ENCODE peak calls at places on chromosome 11, in six cellular contexts. One of them, this sample, is unnamed.

GRCh38 chr11:76607431-76607830 is 63.1 kb downstream of the LRRC32 start:
- DNase-seq in sigmoid colon: no peak
- DNase-seq in A549: no peak
- DNase-seq in K562: no peak
- DNase-seq in ovary: no peak
- DNase-seq in suprapubic skin: no peak
- DNase-seq in this sample: no peak

GRCh38 chr11:47152126-47152952 is 24.3 kb downstream of the ARFGAP2 start:
- DNase-seq in sigmoid colon: no peak
- DNase-seq in A549: no peak
- DNase-seq in K562: no peak
- DNase-seq in ovary: peak; percentile 32
- DNase-seq in suprapubic skin: no peak
- DNase-seq in this sample: no peak

GRCh38 chr11:63783925-63784592 is 15.5 kb upstream of the ZFTA start:
- DNase-seq in sigmoid colon: no peak
- DNase-seq in A549: no peak
- DNase-seq in K562: no peak
- DNase-seq in ovary: no peak
- DNase-seq in suprapubic skin: no peak
- DNase-seq in this sample: no peak

GRCh38 chr11:44708063-44708462 is 18.7 kb upstream of the TSPAN18 start:
- DNase-seq in sigmoid colon: no peak
- DNase-seq in A549: no peak
- DNase-seq in K562: no peak
- DNase-seq in ovary: no peak
- DNase-seq in suprapubic skin: no peak
- DNase-seq in this sample: peak; percentile 43

GRCh38 chr11:33899383-33900037 is 7.6 kb upstream of the LMO2 start:
- DNase-seq in sigmoid colon: peak; percentile 92
- DNase-seq in A549: peak; percentile 31
- DNase-seq in K562: peak; percentile 57
- DNase-seq in ovary: peak; percentile 55
- DNase-seq in suprapubic skin: peak; percentile 93
- DNase-seq in this sample: peak; percentile 60

GRCh38 chr11:64298966-64299846 is 952 bp upstream of the CATSPERZ start:
- DNase-seq in sigmoid colon: peak; percentile 88
- DNase-seq in A549: no peak
- DNase-seq in K562: no peak
- DNase-seq in ovary: peak; percentile 78
- DNase-seq in suprapubic skin: no peak
- DNase-seq in this sample: peak; percentile 53

GRCh38 chr11:10066441-10066840 is 227.6 kb downstream of the SBF2 start:
- DNase-seq in sigmoid colon: no peak
- DNase-seq in A549: peak; percentile 21
- DNase-seq in K562: no peak
- DNase-seq in ovary: no peak
- DNase-seq in suprapubic skin: no peak
- DNase-seq in this sample: no peak

GRCh38 chr11:14539867-14540475 is 19.8 kb upstream of the PSMA1 start:
- DNase-seq in sigmoid colon: no peak
- DNase-seq in A549: no peak
- DNase-seq in K562: no peak
- DNase-seq in ovary: no peak
- DNase-seq in suprapubic skin: no peak
- DNase-seq in this sample: no peak

GRCh38 chr11:6596237-6596877 is 7.1 kb downstream of the RRP8 start:
- DNase-seq in sigmoid colon: peak; percentile 65
- DNase-seq in A549: no peak
- DNase-seq in K562: no peak
- DNase-seq in ovary: no peak
- DNase-seq in suprapubic skin: no peak
- DNase-seq in this sample: peak; percentile 3

GRCh38 chr11:58711832-58712231 is 19.9 kb downstream of the GLYAT start:
- DNase-seq in sigmoid colon: no peak
- DNase-seq in A549: no peak
- DNase-seq in K562: no peak
- DNase-seq in ovary: no peak
- DNase-seq in suprapubic skin: no peak
- DNase-seq in this sample: no peak

GRCh38 chr11:113440816-113441215 is 34.4 kb downstream of the DRD2 start:
- DNase-seq in sigmoid colon: no peak
- DNase-seq in A549: no peak
- DNase-seq in K562: no peak
- DNase-seq in ovary: no peak
- DNase-seq in suprapubic skin: no peak
- DNase-seq in this sample: no peak

GRCh38 chr11:118565062-118565461 is 669 bp downstream of the IFT46 start:
- DNase-seq in sigmoid colon: no peak
- DNase-seq in A549: no peak
- DNase-seq in K562: no peak
- DNase-seq in ovary: no peak
- DNase-seq in suprapubic skin: no peak
- DNase-seq in this sample: no peak

GRCh38 chr11:12901272-12901671 is 107.8 kb upstream of the RASSF10 start:
- DNase-seq in sigmoid colon: no peak
- DNase-seq in A549: no peak
- DNase-seq in K562: no peak
- DNase-seq in ovary: no peak
- DNase-seq in suprapubic skin: no peak
- DNase-seq in this sample: no peak

GRCh38 chr11:26243426-26243825 is 88.5 kb upstream of the ANO3 start:
- DNase-seq in sigmoid colon: no peak
- DNase-seq in A549: no peak
- DNase-seq in K562: no peak
- DNase-seq in ovary: no peak
- DNase-seq in suprapubic skin: no peak
- DNase-seq in this sample: no peak

GRCh38 chr11:63870351-63871197 is 31.7 kb downstream of the MARK2 start:
- DNase-seq in sigmoid colon: no peak
- DNase-seq in A549: no peak
- DNase-seq in K562: no peak
- DNase-seq in ovary: no peak
- DNase-seq in suprapubic skin: no peak
- DNase-seq in this sample: no peak

GRCh38 chr11:73236205-73236765 is 18.2 kb downstream of the P2RY2 start:
- DNase-seq in sigmoid colon: peak; percentile 36
- DNase-seq in A549: no peak
- DNase-seq in K562: no peak
- DNase-seq in ovary: peak; percentile 30
- DNase-seq in suprapubic skin: no peak
- DNase-seq in this sample: no peak

GRCh38 chr11:73239571-73240189 is 21.6 kb downstream of the P2RY2 start:
- DNase-seq in sigmoid colon: peak; percentile 25
- DNase-seq in A549: no peak
- DNase-seq in K562: no peak
- DNase-seq in ovary: no peak
- DNase-seq in suprapubic skin: no peak
- DNase-seq in this sample: no peak

GRCh38 chr11:73236879-73237278 is 18.8 kb downstream of the P2RY2 start:
- DNase-seq in sigmoid colon: no peak
- DNase-seq in A549: peak; percentile 63
- DNase-seq in K562: peak; percentile 54
- DNase-seq in ovary: peak; percentile 38
- DNase-seq in suprapubic skin: no peak
- DNase-seq in this sample: peak; percentile 50

GRCh38 chr11:73239111-73239521 is 21.0 kb downstream of the P2RY2 start:
- DNase-seq in sigmoid colon: peak; percentile 56
- DNase-seq in A549: no peak
- DNase-seq in K562: no peak
- DNase-seq in ovary: peak; percentile 21
- DNase-seq in suprapubic skin: no peak
- DNase-seq in this sample: no peak

GRCh38 chr11:73237471-73238290 is 19.6 kb downstream of the P2RY2 start:
- DNase-seq in sigmoid colon: peak; percentile 44
- DNase-seq in A549: no peak
- DNase-seq in K562: no peak
- DNase-seq in ovary: peak; percentile 33
- DNase-seq in suprapubic skin: no peak
- DNase-seq in this sample: no peak
- TF ChIP-seq EP300 in sigmoid colon: no peak
- TF ChIP-seq EP300 in A549: no peak
- TF ChIP-seq EP300 in K562: no peak
- TF ChIP-seq EP300 in ovary: no peak
- TF ChIP-seq EP300 in suprapubic skin: no peak
- TF ChIP-seq EP300 in this sample: no peak

GRCh38 chr11:75270896-75271415 is 30.4 kb downstream of the TPBGL start:
- DNase-seq in sigmoid colon: peak; percentile 59
- DNase-seq in A549: peak; percentile 37
- DNase-seq in K562: no peak
- DNase-seq in ovary: peak; percentile 40
- DNase-seq in suprapubic skin: no peak
- DNase-seq in this sample: no peak

GRCh38 chr11:75271730-75272129 is 31.2 kb downstream of the TPBGL start:
- DNase-seq in sigmoid colon: peak; percentile 53
- DNase-seq in A549: no peak
- DNase-seq in K562: no peak
- DNase-seq in ovary: no peak
- DNase-seq in suprapubic skin: no peak
- DNase-seq in this sample: no peak

GRCh38 chr11:75272821-75273301 is 32.3 kb downstream of the TPBGL start:
- DNase-seq in sigmoid colon: peak; percentile 52
- DNase-seq in A549: no peak
- DNase-seq in K562: no peak
- DNase-seq in ovary: peak; percentile 23
- DNase-seq in suprapubic skin: no peak
- DNase-seq in this sample: no peak

GRCh38 chr11:75273331-75273988 is 32.9 kb downstream of the TPBGL start:
- DNase-seq in sigmoid colon: peak; percentile 56
- DNase-seq in A549: no peak
- DNase-seq in K562: no peak
- DNase-seq in ovary: peak; percentile 21
- DNase-seq in suprapubic skin: no peak
- DNase-seq in this sample: no peak

DNA sequence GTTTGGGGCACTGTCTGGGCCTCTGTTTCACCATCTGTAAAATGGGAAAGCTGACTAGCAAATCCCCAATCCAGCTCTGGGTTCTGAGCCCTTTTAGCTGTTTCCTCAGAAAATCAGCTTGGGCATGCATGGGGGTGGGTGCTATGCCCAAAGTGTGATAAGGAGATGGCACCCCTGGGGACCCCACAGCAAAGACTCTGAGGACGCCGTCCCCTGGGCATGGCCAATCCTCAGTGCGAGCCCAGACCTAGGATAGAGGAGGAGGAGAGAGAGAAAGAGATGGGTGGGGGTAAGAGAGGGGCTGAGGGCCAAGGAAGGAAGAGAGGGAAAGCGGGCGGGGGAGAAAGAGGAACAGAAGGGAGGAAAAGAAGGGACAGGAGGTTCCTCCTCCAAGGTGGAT is 31.8 kb downstream of the TPBGL start:
- DNase-seq in sigmoid colon: peak; percentile 18
- DNase-seq in A549: no peak
- DNase-seq in K562: no peak
- DNase-seq in ovary: peak; percentile 16
- DNase-seq in suprapubic skin: no peak
- DNase-seq in this sample: no peak
- H3K4me1 ChIP-seq in sigmoid colon: no peaks in the 10 kb centered on the region
- H3K4me1 ChIP-seq in A549: no peaks in the 10 kb centered on the region
- H3K4me1 ChIP-seq in K562: peaks cover 6% of the 10 kb centered on the region
- H3K4me1 ChIP-seq in ovary: no peaks in the 10 kb centered on the region
- H3K4me1 ChIP-seq in suprapubic skin: peaks cover 5% of the 10 kb centered on the region
- H3K4me1 ChIP-seq in this sample: peaks cover 8% of the 10 kb centered on the region

GRCh38 chr11:94883878-94884277 is 89.5 kb downstream of the CWC15 start:
- DNase-seq in sigmoid colon: no peak
- DNase-seq in A549: no peak
- DNase-seq in K562: no peak
- DNase-seq in ovary: no peak
- DNase-seq in suprapubic skin: no peak
- DNase-seq in this sample: no peak
- H3K4me3 ChIP-seq in sigmoid colon: no peak overlapping the region
- H3K4me3 ChIP-seq in A549: no peak overlapping the region
- H3K4me3 ChIP-seq in K562: no peak overlapping the region
- H3K4me3 ChIP-seq in ovary: no peak overlapping the region
- H3K4me3 ChIP-seq in suprapubic skin: no peak overlapping the region
- H3K4me3 ChIP-seq in this sample: no peak overlapping the region

GRCh38 chr11:108752297-108752751 is 87.5 kb downstream of the DDX10 start:
- DNase-seq in sigmoid colon: no peak
- DNase-seq in A549: no peak
- DNase-seq in K562: no peak
- DNase-seq in ovary: no peak
- DNase-seq in suprapubic skin: no peak
- DNase-seq in this sample: no peak
- TF ChIP-seq EP300 in sigmoid colon: no peak
- TF ChIP-seq EP300 in A549: no peak
- TF ChIP-seq EP300 in K562: no peak
- TF ChIP-seq EP300 in ovary: no peak
- TF ChIP-seq EP300 in suprapubic skin: no peak
- TF ChIP-seq EP300 in this sample: no peak

DNA sequence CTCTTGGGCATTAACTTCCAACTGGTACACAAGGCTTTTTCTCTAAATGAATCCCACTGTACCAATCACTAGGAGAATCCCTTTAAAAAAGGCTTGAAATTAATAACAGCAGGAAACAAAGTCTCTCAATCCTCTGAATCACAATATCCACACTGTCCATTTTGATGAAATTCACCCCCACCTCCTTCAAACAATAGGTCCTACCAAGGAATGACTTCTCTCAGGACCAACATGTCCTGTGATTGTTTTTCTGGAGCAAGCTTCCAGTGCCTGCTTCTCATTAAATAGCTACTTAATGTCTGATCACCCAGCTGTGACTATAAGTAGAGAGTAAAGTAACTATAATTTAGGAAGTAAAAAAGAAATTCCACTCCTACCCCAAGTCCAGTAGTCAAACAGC is 13.1 kb downstream of the NUMA1 start:
- DNase-seq in sigmoid colon: no peak
- DNase-seq in A549: no peak
- DNase-seq in K562: no peak
- DNase-seq in ovary: no peak
- DNase-seq in suprapubic skin: no peak
- DNase-seq in this sample: no peak
- H3K4me1 ChIP-seq in sigmoid colon: peaks cover 59% of the 10 kb centered on the region
- H3K4me1 ChIP-seq in A549: peaks cover 47% of the 10 kb centered on the region
- H3K4me1 ChIP-seq in K562: peaks cover 3% of the 10 kb centered on the region
- H3K4me1 ChIP-seq in ovary: peaks cover 8% of the 10 kb centered on the region
- H3K4me1 ChIP-seq in suprapubic skin: peaks cover 58% of the 10 kb centered on the region
- H3K4me1 ChIP-seq in this sample: peaks cover 23% of the 10 kb centered on the region

DNA sequence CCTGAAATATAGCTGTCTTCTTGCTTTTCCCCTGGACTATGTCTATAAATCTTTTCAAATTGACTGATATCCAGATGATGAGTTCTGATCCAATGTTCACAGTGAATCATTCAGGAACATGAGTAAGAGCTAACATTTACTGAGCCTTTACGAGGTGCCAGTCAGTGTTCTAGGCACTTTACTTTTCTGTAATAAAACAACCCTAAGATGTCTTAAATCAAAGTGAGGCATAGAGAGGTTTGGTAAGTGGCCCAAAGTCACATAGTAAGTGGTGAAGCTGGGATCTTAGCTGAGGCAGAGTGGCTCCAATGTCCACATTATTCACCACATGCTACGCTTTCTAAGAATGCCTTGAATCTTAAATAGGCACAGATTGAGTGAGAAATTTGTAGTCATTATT is 79.9 kb upstream of the OR4C15 start:
- DNase-seq in sigmoid colon: no peak
- DNase-seq in A549: no peak
- DNase-seq in K562: no peak
- DNase-seq in ovary: no peak
- DNase-seq in suprapubic skin: no peak
- DNase-seq in this sample: no peak
- H3K4me3 ChIP-seq in sigmoid colon: no peak overlapping the region
- H3K4me3 ChIP-seq in A549: no peak overlapping the region
- H3K4me3 ChIP-seq in K562: no peak overlapping the region
- H3K4me3 ChIP-seq in ovary: no peak overlapping the region
- H3K4me3 ChIP-seq in suprapubic skin: no peak overlapping the region
- H3K4me3 ChIP-seq in this sample: no peak overlapping the region

GRCh38 chr11:41536001-41536568 is 76.6 kb upstream of the LRRC4C start:
- DNase-seq in sigmoid colon: no peak
- DNase-seq in A549: no peak
- DNase-seq in K562: no peak
- DNase-seq in ovary: no peak
- DNase-seq in suprapubic skin: no peak
- DNase-seq in this sample: no peak
- TF ChIP-seq EP300 in sigmoid colon: no peak
- TF ChIP-seq EP300 in A549: no peak
- TF ChIP-seq EP300 in K562: no peak
- TF ChIP-seq EP300 in ovary: no peak
- TF ChIP-seq EP300 in suprapubic skin: no peak
- TF ChIP-seq EP300 in this sample: no peak

This sample was measured in tibial nerve.